ENCODE peak calls at places on chromosomes 5 and 9, in eight cellular contexts. One of them, this sample, is unnamed.

GRCh38 chr5:10538789-10539684 is 24.8 kb upstream of the ANKRD33B start:
- DNase-seq in hypothalamus: no peak
- DNase-seq in NCI-H510A treated with DMSO at 0.1 percent for 48 hours: no peak
- DNase-seq in EH: no peak
- DNase-seq in NCI-H1092 treated with DMSO at 0.1 percent for 48 hours: no peak
- DNase-seq in HEK293T: no peak
- DNase-seq in fibroblast of mammary gland: no peak
- DNase-seq in dermis blood vessel endothelial cell: peak
- DNase-seq in this sample: no peak

GRCh38 chr5:159877894-159878448 is 38.3 kb upstream of the ADRA1B start:
- DNase-seq in hypothalamus: peak
- DNase-seq in EH: no peak
- DNase-seq in NCI-H1092 treated with DMSO at 0.1 percent for 48 hours: no peak
- DNase-seq in HEK293T: no peak
- DNase-seq in fibroblast of mammary gland: peak
- DNase-seq in NCI-H510A treated with DMSO at 0.1 percent for 48 hours: no peak
- DNase-seq in dermis blood vessel endothelial cell: no peak
- DNase-seq in this sample: no peak

GRCh38 chr9:14485366-14485765 is 171.4 kb upstream of the NFIB start:
- DNase-seq in hypothalamus: no peak
- DNase-seq in EH: peak
- DNase-seq in fibroblast of mammary gland: peak
- DNase-seq in NCI-H510A treated with DMSO at 0.1 percent for 48 hours: no peak
- DNase-seq in HEK293T: no peak
- DNase-seq in dermis blood vessel endothelial cell: no peak
- DNase-seq in NCI-H1092 treated with DMSO at 0.1 percent for 48 hours: no peak
- DNase-seq in this sample: no peak

GRCh38 chr5:176995896-176996767 is 10.4 kb downstream of the UIMC1 start:
- DNase-seq in HEK293T: no peak
- DNase-seq in NCI-H1092 treated with DMSO at 0.1 percent for 48 hours: no peak
- DNase-seq in fibroblast of mammary gland: peak
- DNase-seq in dermis blood vessel endothelial cell: peak
- DNase-seq in hypothalamus: no peak
- DNase-seq in NCI-H510A treated with DMSO at 0.1 percent for 48 hours: no peak
- DNase-seq in EH: peak
- DNase-seq in this sample: no peak

GRCh38 chr9:117616436-117616835 is 87.8 kb upstream of the TLR4 start:
- DNase-seq in NCI-H510A treated with DMSO at 0.1 percent for 48 hours: peak
- DNase-seq in EH: no peak
- DNase-seq in dermis blood vessel endothelial cell: no peak
- DNase-seq in HEK293T: no peak
- DNase-seq in fibroblast of mammary gland: no peak
- DNase-seq in NCI-H1092 treated with DMSO at 0.1 percent for 48 hours: peak
- DNase-seq in hypothalamus: no peak
- DNase-seq in this sample: no peak

GRCh38 chr5:53381-54174 is 38.4 kb upstream of the PLEKHG4B start:
- DNase-seq in hypothalamus: no peak
- DNase-seq in dermis blood vessel endothelial cell: peak
- DNase-seq in NCI-H1092 treated with DMSO at 0.1 percent for 48 hours: peak
- DNase-seq in NCI-H510A treated with DMSO at 0.1 percent for 48 hours: peak
- DNase-seq in HEK293T: peak
- DNase-seq in fibroblast of mammary gland: no peak
- DNase-seq in EH: peak
- DNase-seq in this sample: no peak

GRCh38 chr5:31133488-31133887 is 60.0 kb upstream of the CDH6 start:
- DNase-seq in dermis blood vessel endothelial cell: no peak
- DNase-seq in HEK293T: no peak
- DNase-seq in NCI-H510A treated with DMSO at 0.1 percent for 48 hours: no peak
- DNase-seq in EH: peak
- DNase-seq in NCI-H1092 treated with DMSO at 0.1 percent for 48 hours: no peak
- DNase-seq in fibroblast of mammary gland: peak
- DNase-seq in hypothalamus: no peak
- DNase-seq in this sample: peak

GRCh38 chr5:174204914-174205313 is 159.4 kb downstream of the NSG2 start:
- DNase-seq in fibroblast of mammary gland: no peak
- DNase-seq in NCI-H1092 treated with DMSO at 0.1 percent for 48 hours: no peak
- DNase-seq in hypothalamus: no peak
- DNase-seq in HEK293T: no peak
- DNase-seq in dermis blood vessel endothelial cell: no peak
- DNase-seq in NCI-H510A treated with DMSO at 0.1 percent for 48 hours: peak
- DNase-seq in EH: no peak
- DNase-seq in this sample: no peak

GRCh38 chr5:106094128-106094726 is 1576.5 kb downstream of the EFNA5 start:
- DNase-seq in EH: no peak
- DNase-seq in dermis blood vessel endothelial cell: no peak
- DNase-seq in NCI-H1092 treated with DMSO at 0.1 percent for 48 hours: peak
- DNase-seq in HEK293T: no peak
- DNase-seq in NCI-H510A treated with DMSO at 0.1 percent for 48 hours: peak
- DNase-seq in hypothalamus: no peak
- DNase-seq in fibroblast of mammary gland: peak
- DNase-seq in this sample: no peak

GRCh38 chr5:36703245-36703860 is 96.9 kb downstream of the SLC1A3 start:
- DNase-seq in EH: no peak
- DNase-seq in dermis blood vessel endothelial cell: no peak
- DNase-seq in NCI-H510A treated with DMSO at 0.1 percent for 48 hours: no peak
- DNase-seq in hypothalamus: no peak
- DNase-seq in NCI-H1092 treated with DMSO at 0.1 percent for 48 hours: no peak
- DNase-seq in fibroblast of mammary gland: peak
- DNase-seq in HEK293T: no peak
- DNase-seq in this sample: no peak

GRCh38 chr5:146043722-146044121 is 61.7 kb downstream of the PLAC8L1 start:
- DNase-seq in EH: no peak
- DNase-seq in HEK293T: no peak
- DNase-seq in NCI-H1092 treated with DMSO at 0.1 percent for 48 hours: no peak
- DNase-seq in hypothalamus: no peak
- DNase-seq in NCI-H510A treated with DMSO at 0.1 percent for 48 hours: no peak
- DNase-seq in fibroblast of mammary gland: no peak
- DNase-seq in dermis blood vessel endothelial cell: no peak
- DNase-seq in this sample: no peak

GRCh38 chr5:149205625-149206523 is 64.6 kb downstream of the ABLIM3 start:
- DNase-seq in EH: peak
- DNase-seq in NCI-H1092 treated with DMSO at 0.1 percent for 48 hours: no peak
- DNase-seq in dermis blood vessel endothelial cell: no peak
- DNase-seq in hypothalamus: no peak
- DNase-seq in fibroblast of mammary gland: peak
- DNase-seq in NCI-H510A treated with DMSO at 0.1 percent for 48 hours: no peak
- DNase-seq in HEK293T: no peak
- DNase-seq in this sample: no peak

GRCh38 chr5:140108093-140109049 is 5.5 kb upstream of the PURA start:
- DNase-seq in HEK293T: peak
- DNase-seq in EH: peak
- DNase-seq in NCI-H1092 treated with DMSO at 0.1 percent for 48 hours: peak
- DNase-seq in fibroblast of mammary gland: no peak
- DNase-seq in hypothalamus: no peak
- DNase-seq in NCI-H510A treated with DMSO at 0.1 percent for 48 hours: no peak
- DNase-seq in dermis blood vessel endothelial cell: peak
- DNase-seq in this sample: no peak

GRCh38 chr5:97554992-97555981 is 372.2 kb upstream of the RIOK2 start:
- DNase-seq in hypothalamus: no peak
- DNase-seq in EH: peak
- DNase-seq in fibroblast of mammary gland: peak
- DNase-seq in NCI-H510A treated with DMSO at 0.1 percent for 48 hours: no peak
- DNase-seq in NCI-H1092 treated with DMSO at 0.1 percent for 48 hours: no peak
- DNase-seq in HEK293T: no peak
- DNase-seq in dermis blood vessel endothelial cell: no peak
- DNase-seq in this sample: no peak

GRCh38 chr9:112945620-112946208 is 55.0 kb upstream of the SLC46A2 start:
- DNase-seq in NCI-H510A treated with DMSO at 0.1 percent for 48 hours: no peak
- DNase-seq in fibroblast of mammary gland: no peak
- DNase-seq in hypothalamus: no peak
- DNase-seq in EH: no peak
- DNase-seq in HEK293T: peak
- DNase-seq in dermis blood vessel endothelial cell: no peak
- DNase-seq in NCI-H1092 treated with DMSO at 0.1 percent for 48 hours: no peak
- DNase-seq in this sample: no peak

GRCh38 chr5:160260881-160261815 is 31.8 kb downstream of the FABP6 start:
- DNase-seq in NCI-H510A treated with DMSO at 0.1 percent for 48 hours: peak
- DNase-seq in EH: peak
- DNase-seq in NCI-H1092 treated with DMSO at 0.1 percent for 48 hours: no peak
- DNase-seq in dermis blood vessel endothelial cell: peak
- DNase-seq in fibroblast of mammary gland: peak
- DNase-seq in hypothalamus: no peak
- DNase-seq in HEK293T: no peak
- DNase-seq in this sample: peak

GRCh38 chr5:143016777-143017374 is 246.7 kb downstream of the ARHGAP26 start:
- DNase-seq in NCI-H510A treated with DMSO at 0.1 percent for 48 hours: peak
- DNase-seq in NCI-H1092 treated with DMSO at 0.1 percent for 48 hours: peak
- DNase-seq in HEK293T: peak
- DNase-seq in fibroblast of mammary gland: peak
- DNase-seq in dermis blood vessel endothelial cell: peak
- DNase-seq in EH: peak
- DNase-seq in hypothalamus: no peak
- DNase-seq in this sample: peak

GRCh38 chr5:73321757-73322452 is 126.7 kb downstream of the FOXD1 start:
- DNase-seq in EH: peak
- DNase-seq in hypothalamus: no peak
- DNase-seq in NCI-H510A treated with DMSO at 0.1 percent for 48 hours: no peak
- DNase-seq in dermis blood vessel endothelial cell: no peak
- DNase-seq in fibroblast of mammary gland: peak
- DNase-seq in NCI-H1092 treated with DMSO at 0.1 percent for 48 hours: no peak
- DNase-seq in HEK293T: no peak
- DNase-seq in this sample: no peak

GRCh38 chr5:126104951-126105350 is 318.3 kb upstream of the GRAMD2B start:
- DNase-seq in hypothalamus: no peak
- DNase-seq in NCI-H1092 treated with DMSO at 0.1 percent for 48 hours: no peak
- DNase-seq in HEK293T: no peak
- DNase-seq in dermis blood vessel endothelial cell: no peak
- DNase-seq in fibroblast of mammary gland: peak
- DNase-seq in EH: peak
- DNase-seq in NCI-H510A treated with DMSO at 0.1 percent for 48 hours: no peak
- DNase-seq in this sample: no peak

GRCh38 chr5:68652507-68652906 is 437.0 kb downstream of the PIK3R1 start:
- DNase-seq in HEK293T: no peak
- DNase-seq in EH: peak
- DNase-seq in fibroblast of mammary gland: peak
- DNase-seq in NCI-H510A treated with DMSO at 0.1 percent for 48 hours: no peak
- DNase-seq in NCI-H1092 treated with DMSO at 0.1 percent for 48 hours: no peak
- DNase-seq in dermis blood vessel endothelial cell: no peak
- DNase-seq in hypothalamus: no peak
- DNase-seq in this sample: no peak

GRCh38 chr9:21455320-21455719 is 15.1 kb downstream of the IFNA1 start:
- DNase-seq in NCI-H510A treated with DMSO at 0.1 percent for 48 hours: no peak
- DNase-seq in dermis blood vessel endothelial cell: peak
- DNase-seq in HEK293T: peak
- DNase-seq in fibroblast of mammary gland: peak
- DNase-seq in NCI-H1092 treated with DMSO at 0.1 percent for 48 hours: peak
- DNase-seq in hypothalamus: no peak
- DNase-seq in EH: peak
- DNase-seq in this sample: peak

GRCh38 chr9:25678846-25679360 is 659 bp upstream of the TUSC1 start:
- DNase-seq in dermis blood vessel endothelial cell: no peak
- DNase-seq in hypothalamus: no peak
- DNase-seq in fibroblast of mammary gland: no peak
- DNase-seq in NCI-H510A treated with DMSO at 0.1 percent for 48 hours: no peak
- DNase-seq in NCI-H1092 treated with DMSO at 0.1 percent for 48 hours: no peak
- DNase-seq in HEK293T: no peak
- DNase-seq in EH: no peak
- DNase-seq in this sample: no peak

GRCh38 chr9:71911908-71912325 is 478 bp downstream of the C9orf85 start:
- DNase-seq in HEK293T: no peak
- DNase-seq in fibroblast of mammary gland: peak
- DNase-seq in NCI-H1092 treated with DMSO at 0.1 percent for 48 hours: no peak
- DNase-seq in hypothalamus: no peak
- DNase-seq in EH: peak
- DNase-seq in NCI-H510A treated with DMSO at 0.1 percent for 48 hours: no peak
- DNase-seq in dermis blood vessel endothelial cell: peak
- DNase-seq in this sample: no peak

GRCh38 chr9:27210588-27210987 is 86.4 kb downstream of the EQTN start:
- DNase-seq in HEK293T: no peak
- DNase-seq in EH: no peak
- DNase-seq in NCI-H510A treated with DMSO at 0.1 percent for 48 hours: no peak
- DNase-seq in dermis blood vessel endothelial cell: no peak
- DNase-seq in hypothalamus: no peak
- DNase-seq in NCI-H1092 treated with DMSO at 0.1 percent for 48 hours: no peak
- DNase-seq in fibroblast of mammary gland: no peak
- DNase-seq in this sample: no peak

GRCh38 chr9:117772960-117773359 is 68.8 kb downstream of the TLR4 start:
- DNase-seq in NCI-H510A treated with DMSO at 0.1 percent for 48 hours: no peak
- DNase-seq in HEK293T: peak
- DNase-seq in fibroblast of mammary gland: peak
- DNase-seq in EH: peak
- DNase-seq in NCI-H1092 treated with DMSO at 0.1 percent for 48 hours: no peak
- DNase-seq in hypothalamus: no peak
- DNase-seq in dermis blood vessel endothelial cell: peak
- DNase-seq in this sample: no peak

GRCh38 chr5:29899583-29899982 is 1293.9 kb upstream of the CDH6 start:
- DNase-seq in EH: no peak
- DNase-seq in fibroblast of mammary gland: no peak
- DNase-seq in hypothalamus: no peak
- DNase-seq in NCI-H510A treated with DMSO at 0.1 percent for 48 hours: no peak
- DNase-seq in NCI-H1092 treated with DMSO at 0.1 percent for 48 hours: no peak
- DNase-seq in HEK293T: no peak
- DNase-seq in dermis blood vessel endothelial cell: no peak
- DNase-seq in this sample: no peak

GRCh38 chr9:97990259-97990658 is 7.1 kb downstream of the ANP32B start:
- DNase-seq in NCI-H510A treated with DMSO at 0.1 percent for 48 hours: no peak
- DNase-seq in NCI-H1092 treated with DMSO at 0.1 percent for 48 hours: no peak
- DNase-seq in HEK293T: no peak
- DNase-seq in EH: peak
- DNase-seq in dermis blood vessel endothelial cell: peak
- DNase-seq in hypothalamus: no peak
- DNase-seq in fibroblast of mammary gland: peak
- DNase-seq in this sample: no peak

GRCh38 chr9:92850898-92851297 is 26.9 kb downstream of the ZNF484 start:
- DNase-seq in fibroblast of mammary gland: no peak
- DNase-seq in HEK293T: no peak
- DNase-seq in dermis blood vessel endothelial cell: no peak
- DNase-seq in NCI-H1092 treated with DMSO at 0.1 percent for 48 hours: no peak
- DNase-seq in hypothalamus: no peak
- DNase-seq in NCI-H510A treated with DMSO at 0.1 percent for 48 hours: no peak
- DNase-seq in EH: no peak
- DNase-seq in this sample: no peak

GRCh38 chr5:75021229-75021628 is 31.1 kb downstream of the GCNT4 start:
- DNase-seq in NCI-H1092 treated with DMSO at 0.1 percent for 48 hours: no peak
- DNase-seq in HEK293T: no peak
- DNase-seq in fibroblast of mammary gland: no peak
- DNase-seq in EH: no peak
- DNase-seq in hypothalamus: no peak
- DNase-seq in dermis blood vessel endothelial cell: no peak
- DNase-seq in NCI-H510A treated with DMSO at 0.1 percent for 48 hours: no peak
- DNase-seq in this sample: no peak

GRCh38 chr5:189486-189885 is 1.8 kb upstream of the LRRC14B start:
- DNase-seq in HEK293T: no peak
- DNase-seq in NCI-H510A treated with DMSO at 0.1 percent for 48 hours: no peak
- DNase-seq in EH: no peak
- DNase-seq in dermis blood vessel endothelial cell: no peak
- DNase-seq in hypothalamus: no peak
- DNase-seq in fibroblast of mammary gland: no peak
- DNase-seq in NCI-H1092 treated with DMSO at 0.1 percent for 48 hours: no peak
- DNase-seq in this sample: no peak

GRCh38 chr9:34072410-34072809 is 23.7 kb upstream of the UBAP2 start:
- DNase-seq in hypothalamus: no peak
- DNase-seq in HEK293T: no peak
- DNase-seq in dermis blood vessel endothelial cell: no peak
- DNase-seq in fibroblast of mammary gland: no peak
- DNase-seq in EH: no peak
- DNase-seq in NCI-H1092 treated with DMSO at 0.1 percent for 48 hours: no peak
- DNase-seq in NCI-H510A treated with DMSO at 0.1 percent for 48 hours: peak
- DNase-seq in this sample: no peak

GRCh38 chr5:64632251-64632650 is 58.1 kb upstream of the SHISAL2B start:
- DNase-seq in NCI-H510A treated with DMSO at 0.1 percent for 48 hours: peak
- DNase-seq in hypothalamus: no peak
- DNase-seq in HEK293T: peak
- DNase-seq in NCI-H1092 treated with DMSO at 0.1 percent for 48 hours: peak
- DNase-seq in EH: peak
- DNase-seq in fibroblast of mammary gland: peak
- DNase-seq in dermis blood vessel endothelial cell: no peak
- DNase-seq in this sample: no peak

GRCh38 chr9:71506821-71507220 is 261.5 kb downstream of the CEMIP2 start:
- DNase-seq in fibroblast of mammary gland: peak
- DNase-seq in HEK293T: no peak
- DNase-seq in NCI-H510A treated with DMSO at 0.1 percent for 48 hours: no peak
- DNase-seq in dermis blood vessel endothelial cell: no peak
- DNase-seq in NCI-H1092 treated with DMSO at 0.1 percent for 48 hours: no peak
- DNase-seq in EH: peak
- DNase-seq in hypothalamus: no peak
- DNase-seq in this sample: no peak

GRCh38 chr9:98191210-98191609 is 1.2 kb downstream of the CORO2A start:
- DNase-seq in NCI-H510A treated with DMSO at 0.1 percent for 48 hours: no peak
- DNase-seq in NCI-H1092 treated with DMSO at 0.1 percent for 48 hours: no peak
- DNase-seq in dermis blood vessel endothelial cell: no peak
- DNase-seq in fibroblast of mammary gland: no peak
- DNase-seq in EH: no peak
- DNase-seq in HEK293T: no peak
- DNase-seq in hypothalamus: no peak
- DNase-seq in this sample: no peak

This sample was measured in GDM1.